ENCODE peak calls at places on chromosome 3, in ten cellular contexts. One of them, this sample, is unnamed.

GRCh38 chr3:104069114-104069513 is 1297.6 kb upstream of the ALCAM start:
- DNase-seq in foreskin fibroblast: no peak
- DNase-seq in CD8-positive, alpha-beta T cell: no peak
- DNase-seq in GM20000: no peak
- DNase-seq in stomach: no peak
- DNase-seq in SK-N-SH: no peak
- DNase-seq in coronary artery: no peak
- DNase-seq in neural crest cell: no peak
- DNase-seq in cardiac fibroblast: no peak
- DNase-seq in H1: no peak
- DNase-seq in this sample: no peak

GRCh38 chr3:36843065-36844051 is 79.0 kb upstream of the DCLK3 start:
- DNase-seq in stomach: no peak
- DNase-seq in GM20000: peak
- DNase-seq in CD8-positive, alpha-beta T cell: peak
- DNase-seq in SK-N-SH: peak
- DNase-seq in foreskin fibroblast: peak
- DNase-seq in cardiac fibroblast: peak
- DNase-seq in H1: peak
- DNase-seq in coronary artery: no peak
- DNase-seq in neural crest cell: peak
- DNase-seq in this sample: no peak

GRCh38 chr3:104909188-104909587 is 457.5 kb upstream of the ALCAM start:
- DNase-seq in H1: no peak
- DNase-seq in GM20000: no peak
- DNase-seq in CD8-positive, alpha-beta T cell: no peak
- DNase-seq in coronary artery: no peak
- DNase-seq in foreskin fibroblast: peak
- DNase-seq in cardiac fibroblast: peak
- DNase-seq in neural crest cell: no peak
- DNase-seq in stomach: no peak
- DNase-seq in SK-N-SH: peak
- DNase-seq in this sample: no peak

GRCh38 chr3:63199606-63200005 is 78.5 kb upstream of the SYNPR start:
- DNase-seq in H1: no peak
- DNase-seq in SK-N-SH: no peak
- DNase-seq in CD8-positive, alpha-beta T cell: no peak
- DNase-seq in neural crest cell: no peak
- DNase-seq in foreskin fibroblast: no peak
- DNase-seq in cardiac fibroblast: no peak
- DNase-seq in coronary artery: no peak
- DNase-seq in GM20000: no peak
- DNase-seq in stomach: no peak
- DNase-seq in this sample: no peak

GRCh38 chr3:99878005-99878404 is 60.3 kb downstream of the CMSS1 start:
- DNase-seq in coronary artery: no peak
- DNase-seq in H1: no peak
- DNase-seq in stomach: no peak
- DNase-seq in SK-N-SH: no peak
- DNase-seq in GM20000: peak
- DNase-seq in foreskin fibroblast: peak
- DNase-seq in neural crest cell: no peak
- DNase-seq in cardiac fibroblast: peak
- DNase-seq in CD8-positive, alpha-beta T cell: no peak
- DNase-seq in this sample: no peak

GRCh38 chr3:190158261-190158660 is 37.6 kb upstream of the P3H2 start:
- DNase-seq in foreskin fibroblast: no peak
- DNase-seq in stomach: no peak
- DNase-seq in coronary artery: no peak
- DNase-seq in cardiac fibroblast: no peak
- DNase-seq in SK-N-SH: no peak
- DNase-seq in CD8-positive, alpha-beta T cell: no peak
- DNase-seq in GM20000: no peak
- DNase-seq in H1: no peak
- DNase-seq in neural crest cell: no peak
- DNase-seq in this sample: no peak

GRCh38 chr3:99716463-99716995 is 78.1 kb downstream of the COL8A1 start:
- DNase-seq in cardiac fibroblast: no peak
- DNase-seq in SK-N-SH: no peak
- DNase-seq in CD8-positive, alpha-beta T cell: no peak
- DNase-seq in neural crest cell: no peak
- DNase-seq in H1: no peak
- DNase-seq in GM20000: no peak
- DNase-seq in foreskin fibroblast: no peak
- DNase-seq in coronary artery: no peak
- DNase-seq in stomach: no peak
- DNase-seq in this sample: no peak

GRCh38 chr3:124843068-124843467 is 44.1 kb downstream of the ITGB5 start:
- DNase-seq in foreskin fibroblast: no peak
- DNase-seq in H1: no peak
- DNase-seq in CD8-positive, alpha-beta T cell: no peak
- DNase-seq in stomach: no peak
- DNase-seq in neural crest cell: no peak
- DNase-seq in GM20000: no peak
- DNase-seq in coronary artery: no peak
- DNase-seq in SK-N-SH: no peak
- DNase-seq in cardiac fibroblast: no peak
- DNase-seq in this sample: no peak

GRCh38 chr3:193572426-193572908 is 17.8 kb upstream of the ATP13A4 start:
- DNase-seq in H1: peak
- DNase-seq in GM20000: peak
- DNase-seq in stomach: peak
- DNase-seq in SK-N-SH: peak
- DNase-seq in CD8-positive, alpha-beta T cell: peak
- DNase-seq in foreskin fibroblast: peak
- DNase-seq in neural crest cell: peak
- DNase-seq in cardiac fibroblast: peak
- DNase-seq in coronary artery: no peak
- DNase-seq in this sample: no peak

GRCh38 chr3:197555281-197556261 is at the start of gene BDH1:
- DNase-seq in foreskin fibroblast: peak
- DNase-seq in GM20000: peak
- DNase-seq in SK-N-SH: peak
- DNase-seq in cardiac fibroblast: no peak
- DNase-seq in stomach: peak
- DNase-seq in H1: peak
- DNase-seq in coronary artery: no peak
- DNase-seq in neural crest cell: peak
- DNase-seq in CD8-positive, alpha-beta T cell: peak
- DNase-seq in this sample: no peak

GRCh38 chr3:111621535-111621934 is 26.4 kb upstream of the ZBED2 start:
- DNase-seq in CD8-positive, alpha-beta T cell: no peak
- DNase-seq in GM20000: no peak
- DNase-seq in foreskin fibroblast: no peak
- DNase-seq in cardiac fibroblast: no peak
- DNase-seq in stomach: no peak
- DNase-seq in neural crest cell: peak
- DNase-seq in H1: peak
- DNase-seq in coronary artery: no peak
- DNase-seq in SK-N-SH: peak
- DNase-seq in this sample: no peak

GRCh38 chr3:182603501-182603900 is 189.8 kb upstream of the ATP11B start:
- DNase-seq in GM20000: no peak
- DNase-seq in SK-N-SH: no peak
- DNase-seq in neural crest cell: no peak
- DNase-seq in foreskin fibroblast: no peak
- DNase-seq in CD8-positive, alpha-beta T cell: no peak
- DNase-seq in cardiac fibroblast: no peak
- DNase-seq in stomach: no peak
- DNase-seq in H1: no peak
- DNase-seq in coronary artery: no peak
- DNase-seq in this sample: no peak

GRCh38 chr3:177615015-177615414 is 417.7 kb upstream of the TBL1XR1 start:
- DNase-seq in SK-N-SH: no peak
- DNase-seq in cardiac fibroblast: peak
- DNase-seq in stomach: peak
- DNase-seq in H1: no peak
- DNase-seq in GM20000: no peak
- DNase-seq in foreskin fibroblast: peak
- DNase-seq in CD8-positive, alpha-beta T cell: no peak
- DNase-seq in coronary artery: no peak
- DNase-seq in neural crest cell: no peak
- DNase-seq in this sample: peak

GRCh38 chr3:150371741-150372254 is 36.3 kb upstream of the TSC22D2 start:
- DNase-seq in SK-N-SH: no peak
- DNase-seq in GM20000: no peak
- DNase-seq in stomach: peak
- DNase-seq in neural crest cell: no peak
- DNase-seq in CD8-positive, alpha-beta T cell: no peak
- DNase-seq in coronary artery: no peak
- DNase-seq in cardiac fibroblast: peak
- DNase-seq in H1: no peak
- DNase-seq in foreskin fibroblast: peak
- DNase-seq in this sample: no peak

GRCh38 chr3:100891033-100891432 is 102.2 kb downstream of the ABI3BP start:
- DNase-seq in coronary artery: no peak
- DNase-seq in foreskin fibroblast: no peak
- DNase-seq in neural crest cell: no peak
- DNase-seq in stomach: no peak
- DNase-seq in cardiac fibroblast: peak
- DNase-seq in GM20000: no peak
- DNase-seq in H1: no peak
- DNase-seq in CD8-positive, alpha-beta T cell: no peak
- DNase-seq in SK-N-SH: no peak
- DNase-seq in this sample: no peak

GRCh38 chr3:39937874-39938273 is 128.5 kb downstream of the MYRIP start:
- DNase-seq in CD8-positive, alpha-beta T cell: no peak
- DNase-seq in foreskin fibroblast: no peak
- DNase-seq in coronary artery: no peak
- DNase-seq in GM20000: no peak
- DNase-seq in H1: no peak
- DNase-seq in stomach: no peak
- DNase-seq in neural crest cell: no peak
- DNase-seq in cardiac fibroblast: peak
- DNase-seq in SK-N-SH: no peak
- DNase-seq in this sample: no peak

DNA sequence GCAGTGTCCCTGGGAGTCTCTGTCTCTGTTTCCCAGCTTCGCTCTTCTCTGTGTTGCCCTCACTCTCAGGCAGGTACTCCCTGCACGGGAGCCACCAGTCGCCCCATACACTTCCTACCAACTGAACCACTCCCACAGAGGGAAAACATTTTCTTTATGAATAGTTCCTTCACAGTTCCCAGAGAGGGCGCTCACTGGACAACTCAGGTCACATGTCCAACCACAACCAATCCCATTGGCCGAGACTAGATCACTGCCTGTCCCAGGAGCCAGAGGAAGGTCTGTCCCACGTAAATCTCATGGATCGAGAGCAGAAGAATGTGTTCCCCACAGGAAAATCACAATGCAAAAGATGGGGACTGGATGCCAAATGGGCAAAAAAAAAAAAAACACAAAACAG is 26.1 kb downstream of the GRK7 start:
- DNase-seq in foreskin fibroblast: no peak
- DNase-seq in H1: no peak
- DNase-seq in GM20000: no peak
- DNase-seq in SK-N-SH: no peak
- DNase-seq in neural crest cell: no peak
- DNase-seq in coronary artery: no peak
- DNase-seq in stomach: no peak
- DNase-seq in CD8-positive, alpha-beta T cell: no peak
- DNase-seq in cardiac fibroblast: no peak
- DNase-seq in this sample: no peak
- TF ChIP-seq CTCF in foreskin fibroblast: no peak
- TF ChIP-seq CTCF in H1: peak
- TF ChIP-seq CTCF in GM20000: no peak
- TF ChIP-seq CTCF in SK-N-SH: no peak
- TF ChIP-seq CTCF in neural crest cell: no peak
- TF ChIP-seq CTCF in coronary artery: no peak
- TF ChIP-seq CTCF in stomach: no peak
- TF ChIP-seq CTCF in CD8-positive, alpha-beta T cell: no peak
- TF ChIP-seq CTCF in cardiac fibroblast: no peak
- TF ChIP-seq CTCF in this sample: no peak

DNA sequence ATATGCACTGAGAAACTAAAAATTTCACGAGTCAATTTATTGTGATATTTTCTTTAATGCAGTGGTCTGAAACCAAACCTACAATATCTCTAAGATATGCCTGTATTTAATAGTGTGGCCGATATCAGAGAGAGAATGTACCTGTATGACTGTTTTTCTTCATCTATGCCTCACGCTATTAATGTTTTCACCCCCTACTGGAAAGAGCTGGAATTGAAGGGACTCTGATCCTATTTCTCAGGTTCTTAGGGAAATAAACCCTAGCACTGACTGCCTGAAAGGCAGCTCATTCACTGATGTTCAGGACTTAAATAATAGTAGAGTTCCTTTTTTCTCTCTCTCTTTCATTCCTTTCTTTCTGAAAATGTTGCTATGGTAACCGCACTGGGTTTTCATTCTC is 1135.9 kb downstream of the IGSF11 start:
- DNase-seq in stomach: no peak
- DNase-seq in SK-N-SH: no peak
- DNase-seq in CD8-positive, alpha-beta T cell: no peak
- DNase-seq in neural crest cell: no peak
- DNase-seq in H1: no peak
- DNase-seq in coronary artery: no peak
- DNase-seq in cardiac fibroblast: peak
- DNase-seq in foreskin fibroblast: no peak
- DNase-seq in GM20000: no peak
- DNase-seq in this sample: no peak
- TF ChIP-seq CTCF in stomach: peak
- TF ChIP-seq CTCF in SK-N-SH: peak
- TF ChIP-seq CTCF in CD8-positive, alpha-beta T cell: no peak
- TF ChIP-seq CTCF in neural crest cell: peak
- TF ChIP-seq CTCF in H1: peak
- TF ChIP-seq CTCF in coronary artery: no peak
- TF ChIP-seq CTCF in cardiac fibroblast: peak
- TF ChIP-seq CTCF in foreskin fibroblast: peak
- TF ChIP-seq CTCF in GM20000: peak
- TF ChIP-seq CTCF in this sample: peak

GRCh38 chr3:145411605-145412004 is 749.4 kb downstream of the PLOD2 start:
- DNase-seq in GM20000: no peak
- DNase-seq in CD8-positive, alpha-beta T cell: no peak
- DNase-seq in neural crest cell: no peak
- DNase-seq in H1: no peak
- DNase-seq in stomach: no peak
- DNase-seq in cardiac fibroblast: no peak
- DNase-seq in coronary artery: no peak
- DNase-seq in SK-N-SH: no peak
- DNase-seq in foreskin fibroblast: no peak
- DNase-seq in this sample: no peak
- TF ChIP-seq CTCF in GM20000: no peak
- TF ChIP-seq CTCF in CD8-positive, alpha-beta T cell: no peak
- TF ChIP-seq CTCF in neural crest cell: no peak
- TF ChIP-seq CTCF in H1: no peak
- TF ChIP-seq CTCF in stomach: no peak
- TF ChIP-seq CTCF in cardiac fibroblast: no peak
- TF ChIP-seq CTCF in coronary artery: no peak
- TF ChIP-seq CTCF in SK-N-SH: no peak
- TF ChIP-seq CTCF in foreskin fibroblast: no peak
- TF ChIP-seq CTCF in this sample: no peak

DNA sequence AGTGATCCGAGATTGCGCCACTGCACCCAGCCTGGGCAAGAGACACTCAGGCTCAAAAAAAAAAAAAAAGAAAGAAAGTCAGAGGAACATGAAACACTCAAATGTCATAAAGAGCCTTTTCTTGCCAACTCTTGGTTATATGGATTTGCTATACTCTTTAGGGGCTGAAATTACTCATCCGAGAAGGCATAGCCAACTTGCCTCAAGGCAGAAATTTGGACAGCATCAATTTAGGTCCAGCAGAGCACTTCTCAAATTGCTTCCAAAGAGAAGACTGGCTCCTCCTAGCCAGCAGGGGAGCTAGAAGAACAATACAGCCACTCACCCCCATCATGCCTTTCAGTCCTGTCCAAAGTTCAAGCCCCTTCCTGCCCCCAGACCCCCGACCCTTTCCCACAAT is 43.8 kb downstream of the OSBPL10 start:
- DNase-seq in stomach: no peak
- DNase-seq in foreskin fibroblast: no peak
- DNase-seq in GM20000: no peak
- DNase-seq in neural crest cell: no peak
- DNase-seq in SK-N-SH: no peak
- DNase-seq in coronary artery: no peak
- DNase-seq in H1: no peak
- DNase-seq in cardiac fibroblast: peak
- DNase-seq in CD8-positive, alpha-beta T cell: no peak
- DNase-seq in this sample: no peak
- TF ChIP-seq CTCF in stomach: no peak
- TF ChIP-seq CTCF in foreskin fibroblast: no peak
- TF ChIP-seq CTCF in GM20000: no peak
- TF ChIP-seq CTCF in neural crest cell: no peak
- TF ChIP-seq CTCF in SK-N-SH: no peak
- TF ChIP-seq CTCF in coronary artery: no peak
- TF ChIP-seq CTCF in H1: no peak
- TF ChIP-seq CTCF in cardiac fibroblast: no peak
- TF ChIP-seq CTCF in CD8-positive, alpha-beta T cell: no peak
- TF ChIP-seq CTCF in this sample: no peak